ENCODE peak calls at places on chromosomes 12 and 14, in nine cellular contexts. Y, N, G, L, X, U, I, M and S are unnamed samples.

GRCh38 chr14:33773205-33774030 is 177.5 kb downstream of the EGLN3 start:
- DNase-seq in I (no peak), M (no peak), G (no peak), L (no peak), U (no peak), Y (no peak), X (no peak), N (no peak), S (no peak)

GRCh38 chr12:79547735-79548347 is 142.9 kb downstream of the PAWR start:
- DNase-seq in U (no peak), X (no peak), G (no peak), N (peak), M (no peak), L (peak), I (peak), Y (peak), S (no peak)

GRCh38 chr12:67068773-67069450 is 200.2 kb upstream of the CAND1 start:
- DNase-seq in I (peak), L (peak), G (peak), U (peak), N (peak), X (peak), Y (peak), M (peak), S (no peak)

GRCh38 chr14:55133416-55133815 is 4.4 kb downstream of the LGALS3 start:
- DNase-seq in X (no peak), M (no peak), L (no peak), U (no peak), G (no peak), N (no peak), I (no peak), Y (peak), S (no peak)

GRCh38 chr12:53338916-53339315 is 2.8 kb upstream of the SP7 start:
- DNase-seq in Y (no peak), X (no peak), N (peak), G (no peak), I (no peak), U (no peak), L (no peak), M (no peak), S (no peak)

GRCh38 chr14:65237023-65237814 is 134.9 kb upstream of the MAX start:
- DNase-seq in M (no peak), X (no peak), G (no peak), I (no peak), Y (no peak), N (peak), L (no peak), U (no peak), S (no peak)

GRCh38 chr14:70972107-70972976 is 65.1 kb downstream of the PCNX1 start:
- DNase-seq in Y (peak), N (peak), G (peak), U (peak), M (peak), X (peak), I (peak), L (peak), S (peak)

GRCh38 chr14:79992799-79993198 is 218.5 kb downstream of the DIO2 start:
- DNase-seq in N (no peak), X (no peak), I (peak), M (no peak), G (no peak), U (no peak), L (no peak), Y (peak), S (no peak)

GRCh38 chr12:92208613-92209121 is 63.0 kb upstream of the BTG1 start:
- DNase-seq in U (peak), X (no peak), Y (peak), I (no peak), M (no peak), G (no peak), N (peak), L (no peak), S (peak)

GRCh38 chr12:113702796-113703195 is 231.1 kb upstream of the LHX5 start:
- DNase-seq in N (peak), G (no peak), I (peak), L (no peak), Y (peak), M (no peak), X (no peak), U (no peak), S (no peak)

GRCh38 chr14:100679707-100680438 is 46.8 kb upstream of the DLK1 start:
- DNase-seq in M (no peak), N (no peak), Y (no peak), G (peak), U (no peak), L (no peak), X (peak), I (no peak), S (no peak)

GRCh38 chr12:40946612-40947194 is 241.4 kb upstream of the PDZRN4 start:
- DNase-seq in I (no peak), G (no peak), U (no peak), X (no peak), M (no peak), N (no peak), Y (peak), L (no peak), S (no peak)

GRCh38 chr12:131793623-131794022 is 34.6 kb upstream of the MMP17 start:
- DNase-seq in M (no peak), X (no peak), U (no peak), N (no peak), G (no peak), Y (peak), L (no peak), I (no peak), S (no peak)

GRCh38 chr14:57928732-57929131 is 62.8 kb upstream of the SLC35F4 start:
- DNase-seq in L (no peak), Y (no peak), X (no peak), U (no peak), N (no peak), G (no peak), I (no peak), M (no peak), S (no peak)

GRCh38 chr12:19575307-19576243 is 136.3 kb downstream of the AEBP2 start:
- DNase-seq in N (no peak), U (no peak), L (peak), I (no peak), G (peak), M (no peak), Y (no peak), X (no peak), S (no peak)

GRCh38 chr14:63205850-63206249 is 1.6 kb downstream of the RHOJ start:
- DNase-seq in L (no peak), X (no peak), I (no peak), Y (no peak), N (no peak), M (no peak), G (no peak), U (no peak), S (no peak)

GRCh38 chr12:10717410-10717809 is 5.7 kb downstream of the YBX3 start:
- DNase-seq in G (no peak), Y (peak), U (no peak), L (peak), N (no peak), I (peak), X (no peak), M (no peak), S (no peak)

GRCh38 chr14:98580131-98580678 is 691.8 kb downstream of the BCL11B start:
- DNase-seq in G (no peak), Y (peak), X (no peak), I (peak), L (peak), M (no peak), U (no peak), N (no peak), S (no peak)

GRCh38 chr12:131332224-131332623 is 378.5 kb downstream of the ADGRD1 start:
- DNase-seq in Y (no peak), U (peak), I (no peak), X (no peak), G (no peak), N (no peak), L (no peak), M (no peak), S (no peak)

GRCh38 chr12:132282950-132283771 is 46.2 kb downstream of the GALNT9 start:
- DNase-seq in M (no peak), N (peak), L (no peak), Y (no peak), X (no peak), I (peak), G (no peak), U (peak), S (no peak)

GRCh38 chr14:32985881-32986280 is 47.2 kb downstream of the NPAS3 start:
- DNase-seq in N (no peak), X (no peak), G (peak), I (no peak), M (no peak), U (no peak), Y (no peak), L (no peak), S (no peak)

GRCh38 chr14:94313991-94314655 is 9.0 kb downstream of the SERPINA6 start:
- DNase-seq in X (no peak), L (no peak), I (no peak), M (no peak), Y (no peak), G (no peak), N (no peak), U (no peak), S (no peak)

GRCh38 chr14:22002860-22003284 is 329.3 kb upstream of the OR4E1 start:
- DNase-seq in G (no peak), M (no peak), X (no peak), L (peak), N (no peak), I (peak), U (peak), Y (peak), S (no peak)

GRCh38 chr12:95396849-95397498 is 77.0 kb upstream of the METAP2 start:
- DNase-seq in N (no peak), M (no peak), U (no peak), X (no peak), G (no peak), Y (no peak), L (no peak), I (peak), S (no peak)

GRCh38 chr14:45150386-45150890 is 14.7 kb downstream of the FANCM start:
- DNase-seq in G (no peak), I (no peak), Y (no peak), N (no peak), U (no peak), L (no peak), M (no peak), X (no peak), S (no peak)

GRCh38 chr12:40832668-40833067 is 140.4 kb downstream of the CNTN1 start:
- DNase-seq in Y (no peak), M (no peak), L (no peak), G (no peak), N (no peak), X (no peak), U (no peak), I (no peak), S (no peak)

GRCh38 chr14:65483647-65484046 is 71.1 kb downstream of the FUT8 start:
- DNase-seq in I (no peak), U (no peak), Y (no peak), M (no peak), G (no peak), X (no peak), N (no peak), L (no peak), S (no peak)

GRCh38 chr12:91954326-91954725 is 191.3 kb downstream of the BTG1 start:
- DNase-seq in N (no peak), I (no peak), Y (no peak), X (no peak), U (no peak), G (no peak), M (no peak), L (no peak), S (no peak)

GRCh38 chr12:113640837-113641236 is 169.2 kb upstream of the LHX5 start:
- DNase-seq in N (no peak), L (no peak), I (no peak), Y (no peak), M (no peak), G (no peak), X (no peak), U (no peak), S (no peak)

GRCh38 chr14:94203473-94204210 is 29.5 kb downstream of the PPP4R4 start:
- DNase-seq in L (no peak), X (no peak), U (no peak), I (no peak), G (no peak), N (no peak), Y (no peak), M (no peak), S (no peak)

GRCh38 chr12:89884365-89884915 is 175.8 kb upstream of the ATP2B1 start:
- DNase-seq in L (no peak), G (no peak), I (no peak), M (no peak), Y (peak), U (no peak), N (no peak), X (no peak), S (no peak)

GRCh38 chr12:92467886-92468285 is 234.9 kb upstream of the PLEKHG7 start:
- DNase-seq in X (no peak), I (no peak), U (no peak), M (no peak), L (no peak), G (no peak), N (no peak), Y (no peak), S (no peak)

GRCh38 chr12:3683670-3684069 is 69.2 kb downstream of the CRACR2A start:
- DNase-seq in I (no peak), X (no peak), M (no peak), N (no peak), G (no peak), U (no peak), Y (no peak), L (no peak), S (no peak)

GRCh38 chr14:76101384-76101783 is 50.3 kb upstream of the GPATCH2L start:
- DNase-seq in L (no peak), X (no peak), U (no peak), G (no peak), M (no peak), I (no peak), N (no peak), Y (no peak), S (no peak)

GRCh38 chr12:49121047-49121696 is 10.0 kb downstream of the TUBA1B start:
- DNase-seq in X (no peak), G (peak), Y (peak), M (no peak), I (peak), L (peak), N (peak), U (no peak), S (no peak)
- TF ChIP-seq CTCF in X (peak), G (peak), Y (peak), M (no peak), I (peak), L (peak), N (peak), U (no peak), S (peak)

GRCh38 chr12:6960291-6961277 is 9.4 kb downstream of the PTPN6 start:
- DNase-seq in G (no peak), M (peak), X (no peak), I (peak), N (no peak), U (peak), Y (peak), L (no peak), S (no peak)
- TF ChIP-seq CTCF in G (no peak), M (no peak), X (peak), I (peak), N (peak), U (no peak), Y (peak), L (no peak), S (peak)

GRCh38 chr12:68109001-68109400 is 50.5 kb downstream of the IFNG start:
- DNase-seq in I (no peak), G (no peak), L (no peak), M (no peak), N (no peak), U (no peak), X (no peak), Y (no peak), S (no peak)

GRCh38 chr12:68118096-68118755 is 41.3 kb downstream of the IFNG start:
- DNase-seq in L (no peak), I (peak), Y (no peak), M (no peak), U (no peak), G (no peak), X (no peak), N (no peak), S (no peak)

GRCh38 chr12:68109444-68110217 is 49.9 kb downstream of the IFNG start:
- DNase-seq in M (no peak), X (no peak), L (no peak), U (no peak), Y (no peak), N (no peak), I (peak), G (no peak), S (no peak)

GRCh38 chr12:68111995-68112394 is 47.5 kb downstream of the IFNG start:
- DNase-seq in I (no peak), U (no peak), L (no peak), N (no peak), M (no peak), X (no peak), Y (no peak), G (no peak), S (no peak)

DNA sequence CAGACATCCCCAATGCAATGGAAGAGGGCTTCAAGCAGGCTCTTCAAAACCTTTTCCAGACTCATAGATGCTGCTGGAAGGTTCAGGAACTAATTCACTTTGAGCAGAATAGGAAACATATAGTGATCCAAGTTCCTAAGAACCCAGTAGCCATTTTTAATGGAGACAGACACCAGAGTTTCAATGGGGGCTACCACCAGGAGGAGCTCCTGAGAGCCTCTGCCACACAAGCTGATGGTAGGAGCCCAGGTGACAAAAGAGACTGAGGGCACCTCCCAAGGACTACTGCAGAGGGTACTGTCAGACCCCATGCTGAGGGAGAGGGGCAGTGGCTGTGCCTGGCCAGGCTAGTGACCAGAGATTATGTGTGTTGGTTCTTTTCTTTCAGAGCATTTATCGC is 45.9 kb downstream of the IFNG start:
- DNase-seq in N (peak), M (no peak), Y (peak), G (no peak), I (peak), X (no peak), L (no peak), U (peak), S (no peak)
- TF ChIP-seq CTCF in N (peak), M (no peak), Y (peak), G (no peak), I (peak), X (peak), L (no peak), U (peak), S (peak)

GRCh38 chr14:74290415-74290814 is 12.3 kb downstream of the ABCD4 start:
- DNase-seq in L (no peak), M (no peak), Y (peak), G (no peak), U (no peak), I (peak), X (no peak), N (peak), S (no peak)
- TF ChIP-seq CTCF in L (peak), M (no peak), Y (peak), G (peak), U (peak), I (peak), X (peak), N (peak), S (peak)

DNA sequence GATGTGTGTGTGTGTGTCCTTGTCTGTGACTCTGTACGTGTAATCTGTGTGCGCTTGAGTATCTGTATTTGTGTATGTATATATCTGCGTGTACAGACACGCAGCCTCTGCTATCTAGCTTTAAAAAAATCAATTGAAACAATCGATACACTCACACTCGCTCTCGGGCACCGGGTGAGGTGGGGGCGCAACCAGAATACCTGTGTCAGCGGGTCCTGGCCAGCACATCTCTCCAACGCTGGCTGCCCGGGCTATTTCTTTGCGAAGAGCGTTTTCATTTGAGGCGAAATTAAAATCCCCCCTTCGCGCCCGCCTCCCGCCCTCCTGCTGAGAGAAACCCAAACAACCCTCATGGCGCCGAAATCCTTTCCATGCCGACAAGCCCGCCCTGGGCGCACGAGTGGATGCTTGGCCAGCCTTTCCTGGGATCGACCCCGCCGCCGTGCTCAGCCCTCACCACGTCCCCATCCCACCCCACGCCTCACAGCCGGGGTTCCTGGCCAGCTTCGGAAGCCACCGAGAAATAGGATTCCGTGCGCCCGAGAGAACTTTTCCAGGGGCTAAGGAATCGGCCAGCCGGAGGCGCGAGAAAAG is 1.2 kb downstream of the ZDHHC22 start:
- DNase-seq in I (peak), Y (peak), M (no peak), X (no peak), U (no peak), N (peak), L (no peak), G (no peak), S (no peak)
- TF ChIP-seq CTCF in I (no peak), Y (no peak), M (no peak), X (no peak), U (no peak), N (no peak), L (no peak), G (no peak), S (no peak)

GRCh38 chr12:33609910-33610309 is 170.3 kb upstream of the SYT10 start:
- DNase-seq in Y (no peak), N (no peak), I (no peak), X (no peak), G (no peak), L (no peak), M (no peak), U (no peak), S (no peak)

DNA sequence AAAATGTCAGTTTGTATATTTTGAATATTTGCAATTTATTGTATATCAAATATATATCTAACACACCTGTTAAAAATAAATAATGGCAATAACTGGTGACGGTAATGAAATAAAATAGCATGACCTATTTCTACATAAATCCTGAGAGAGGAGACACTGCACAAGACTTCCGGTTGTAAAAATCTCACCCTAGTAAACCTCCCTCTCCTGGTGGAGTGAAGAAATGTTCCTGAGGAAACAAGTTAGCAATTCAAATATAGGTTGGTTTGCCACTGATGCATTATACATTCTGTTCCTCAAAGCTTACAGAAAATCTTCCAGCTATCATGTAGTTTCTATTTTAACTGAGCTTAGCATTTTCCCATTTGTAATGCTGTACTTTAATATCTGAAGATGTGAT is 166.2 kb upstream of the SYT10 start:
- DNase-seq in L (peak), Y (peak), G (no peak), U (no peak), N (no peak), X (no peak), M (no peak), I (no peak), S (no peak)
- TF ChIP-seq CTCF in L (peak), Y (peak), G (no peak), U (no peak), N (no peak), X (no peak), M (no peak), I (peak), S (peak)